ENCODE peak calls at places on chromosomes 12 and 14, in nine cellular contexts. N is endothelial cell, L is GM12865, J is uterus, H is GM13976, C is fibroblast of pulmonary artery, P is cardiac fibroblast, G is hepatocyte, T is astrocyte of the spinal cord. M is an unnamed sample.

GRCh38 chr12:68375701-68376469 is 43.7 kb upstream of the MDM1 start:
- DNase-seq in N (no peak), L (no peak), J (no peak), H (no peak), C (no peak), P (no peak), G (no peak), T (peak), M (peak)

GRCh38 chr12:67268335-67268895 is 743 bp upstream of the CAND1 start:
- DNase-seq in N (peak), L (peak), J (peak), H (peak), C (peak), P (peak), G (peak), T (peak), M (peak)

GRCh38 chr12:6158749-6159148 is 34.3 kb upstream of the VWF start:
- DNase-seq in N (no peak), L (no peak), J (no peak), H (no peak), C (no peak), P (no peak), G (no peak), T (no peak), M (no peak)

GRCh38 chr12:124497039-124497438 is 70.4 kb downstream of the NCOR2 start:
- DNase-seq in N (no peak), L (no peak), J (no peak), H (no peak), C (peak), P (peak), G (no peak), T (no peak), M (peak)

GRCh38 chr12:42483534-42483857 is 106.0 kb downstream of the PRICKLE1 start:
- DNase-seq in N (peak), L (no peak), J (peak), H (peak), C (no peak), P (peak), G (peak), T (no peak), M (no peak)

GRCh38 chr14:91580886-91581615 is 70.9 kb upstream of the PPP4R3A start:
- DNase-seq in N (no peak), L (no peak), J (no peak), H (no peak), C (no peak), P (no peak), G (no peak), T (no peak), M (no peak)

GRCh38 chr12:90170740-90171139 is 462.1 kb upstream of the ATP2B1 start:
- DNase-seq in N (no peak), L (no peak), J (no peak), H (no peak), C (no peak), P (no peak), G (no peak), T (no peak), M (no peak)

GRCh38 chr12:79388006-79388405 is 302.8 kb downstream of the PAWR start:
- DNase-seq in N (no peak), L (no peak), J (no peak), H (no peak), C (no peak), P (no peak), G (no peak), T (no peak), M (no peak)

GRCh38 chr12:75795125-75795524 is 236.5 kb downstream of the PHLDA1 start:
- DNase-seq in N (no peak), L (no peak), J (no peak), H (no peak), C (no peak), P (no peak), G (no peak), T (no peak), M (no peak)

GRCh38 chr14:81366259-81366658 is 33.9 kb downstream of the STON2 start:
- DNase-seq in N (no peak), L (no peak), J (no peak), H (no peak), C (no peak), P (no peak), G (peak), T (peak), M (peak)

GRCh38 chr12:87676726-87677125 is 352.5 kb downstream of the C12orf50 start:
- DNase-seq in N (no peak), L (no peak), J (no peak), H (no peak), C (peak), P (peak), G (no peak), T (no peak), M (peak)

GRCh38 chr14:92121670-92122350 is at the start of the genes CPSF2 and NDUFB1:
- DNase-seq in N (peak), L (peak), J (peak), H (peak), C (peak), P (peak), G (peak), T (peak), M (peak)

GRCh38 chr12:25730489-25731349 is 177.6 kb upstream of the LMNTD1 start:
- DNase-seq in N (no peak), L (no peak), J (no peak), H (no peak), C (no peak), P (no peak), G (no peak), T (no peak), M (no peak)

GRCh38 chr14:56221392-56222128 is 103.3 kb downstream of the PELI2 start:
- DNase-seq in N (no peak), L (no peak), J (no peak), H (no peak), C (no peak), P (no peak), G (no peak), T (no peak), M (no peak)

GRCh38 chr12:56469007-56469930 is 891 bp downstream of the SPRYD4 start:
- DNase-seq in N (no peak), L (peak), J (no peak), H (no peak), C (no peak), P (no peak), G (no peak), T (no peak), M (peak)

GRCh38 chr12:94889512-94890210 is 113.8 kb downstream of the NDUFA12 start:
- DNase-seq in N (no peak), L (no peak), J (no peak), H (no peak), C (no peak), P (no peak), G (peak), T (no peak), M (no peak)

GRCh38 chr12:20801035-20801434 is 9.5 kb upstream of the SLCO1B3 start:
- DNase-seq in N (no peak), L (no peak), J (no peak), H (no peak), C (no peak), P (no peak), G (no peak), T (no peak), M (no peak)

GRCh38 chr14:32027255-32027939 is 49.7 kb upstream of the ARHGAP5 start:
- DNase-seq in N (no peak), L (no peak), J (no peak), H (no peak), C (peak), P (no peak), G (no peak), T (peak), M (peak)

GRCh38 chr14:105939810-105940508 is 413.6 kb downstream of the TMEM121 start:
- DNase-seq in N (no peak), L (peak), J (no peak), H (no peak), C (no peak), P (no peak), G (no peak), T (no peak), M (no peak)

GRCh38 chr12:67697443-67697842 is 48.9 kb downstream of the DYRK2 start:
- DNase-seq in N (no peak), L (peak), J (no peak), H (no peak), C (no peak), P (no peak), G (no peak), T (peak), M (peak)

GRCh38 chr14:93133476-93133875 is 17.8 kb upstream of the ITPK1 start:
- DNase-seq in N (no peak), L (no peak), J (peak), H (no peak), C (peak), P (peak), G (peak), T (no peak), M (peak)

GRCh38 chr12:1567852-1568251 is 26.5 kb downstream of the FBXL14 start:
- DNase-seq in N (no peak), L (no peak), J (no peak), H (no peak), C (no peak), P (no peak), G (no peak), T (no peak), M (no peak)

GRCh38 chr12:15788266-15789214 is 648 bp downstream of the EPS8 start:
- DNase-seq in N (peak), L (peak), J (peak), H (peak), C (peak), P (peak), G (peak), T (peak), M (peak)
- TF ChIP-seq CTCF in N (no peak), L (no peak), J (no peak), H (no peak), C (no peak), P (no peak), G (no peak), T (no peak), M (no peak)

DNA sequence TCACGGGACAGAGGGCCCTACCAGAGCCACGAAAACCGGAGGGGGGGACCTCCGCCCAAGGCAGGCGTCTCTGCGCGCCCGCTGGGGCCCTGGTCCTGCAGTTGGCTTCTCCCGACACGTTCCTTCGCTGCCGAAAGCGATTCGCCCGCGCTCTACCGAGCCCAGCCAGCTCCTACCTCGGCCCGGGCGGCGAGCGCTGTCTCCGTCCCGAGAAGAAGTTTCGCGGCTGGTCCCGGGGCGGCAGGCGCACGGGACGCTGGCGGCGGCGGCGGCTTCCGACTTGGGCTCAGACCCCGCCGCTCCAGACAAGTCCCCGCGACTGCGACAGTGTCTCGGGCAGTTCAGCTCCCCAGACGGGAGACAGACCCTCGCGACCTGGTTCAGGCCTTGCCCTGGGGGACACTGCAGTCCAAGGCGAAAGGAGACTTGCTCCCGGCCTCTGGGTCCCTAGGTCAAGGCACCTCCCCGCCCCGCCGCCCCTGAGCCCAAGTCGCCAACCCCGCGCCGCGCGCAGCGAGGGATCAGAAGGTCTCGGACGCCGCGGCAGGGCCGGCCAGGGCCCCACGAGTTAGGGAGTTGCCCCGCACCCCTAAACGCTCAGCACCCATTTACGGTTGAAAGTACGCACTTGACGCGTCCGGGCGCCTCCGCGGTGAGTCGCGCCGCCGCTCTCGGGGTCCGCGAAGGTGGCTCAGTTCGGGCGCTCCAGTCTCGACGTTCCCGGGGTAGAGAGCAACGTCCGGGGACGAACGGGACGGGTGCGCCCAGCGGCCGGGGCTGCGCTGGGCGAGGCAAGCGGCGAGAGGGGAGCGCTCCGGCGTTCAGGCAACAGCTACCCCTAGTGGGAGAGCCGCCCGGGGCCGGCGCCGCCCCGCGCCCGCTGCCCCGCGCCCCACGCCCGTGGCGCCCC is 1.4 kb upstream of the DIO3 start:
- DNase-seq in N (peak), L (no peak), J (peak), H (no peak), C (peak), P (peak), G (peak), T (no peak), M (no peak)
- TF ChIP-seq CTCF in N (no peak), L (no peak), J (peak), H (no peak), C (no peak), P (no peak), G (peak), T (no peak), M (no peak)

GRCh38 chr12:58296818-58297217 is 355.5 kb downstream of the ATP23 start:
- DNase-seq in N (no peak), L (no peak), J (no peak), H (no peak), C (no peak), P (no peak), G (no peak), T (no peak), M (no peak)

GRCh38 chr12:58299371-58299770 is 358.0 kb downstream of the ATP23 start:
- DNase-seq in N (no peak), L (no peak), J (no peak), H (no peak), C (no peak), P (no peak), G (no peak), T (no peak), M (no peak)

GRCh38 chr12:58295268-58295667 is 353.9 kb downstream of the ATP23 start:
- DNase-seq in N (no peak), L (no peak), J (no peak), H (no peak), C (no peak), P (no peak), G (no peak), T (no peak), M (no peak)

GRCh38 chr12:58301337-58302122 is 360.2 kb downstream of the ATP23 start:
- DNase-seq in N (no peak), L (no peak), J (no peak), H (no peak), C (no peak), P (no peak), G (no peak), T (no peak), M (no peak)

DNA sequence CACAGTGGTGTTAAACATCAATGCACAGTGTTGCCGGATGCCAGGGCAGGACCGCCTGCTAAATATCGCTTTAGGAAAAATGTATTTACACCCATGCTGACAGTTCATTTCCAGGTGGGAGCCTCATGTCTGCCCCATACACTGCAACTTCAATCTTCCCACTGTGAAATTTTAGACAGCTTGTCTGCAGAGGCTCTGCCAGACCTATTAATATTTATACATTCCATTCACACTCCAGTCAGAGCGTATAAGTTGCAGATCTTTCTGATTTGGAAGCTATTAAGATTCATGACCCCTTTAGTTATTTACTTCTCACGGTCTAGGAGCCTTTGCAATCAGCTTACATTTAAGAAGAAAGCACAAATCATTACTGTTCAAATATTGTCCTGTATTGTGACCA is 357.4 kb downstream of the ATP23 start:
- DNase-seq in N (no peak), L (no peak), J (no peak), H (no peak), C (no peak), P (no peak), G (no peak), T (no peak), M (no peak)
- TF ChIP-seq CTCF in N (no peak), L (no peak), J (no peak), H (no peak), C (no peak), P (no peak), G (no peak), T (no peak), M (no peak)

GRCh38 chr12:57487597-57488396 is at the start of gene MARS1:
- DNase-seq in N (peak), L (peak), J (peak), H (peak), C (peak), P (peak), G (peak), T (peak), M (peak)
- TF ChIP-seq CTCF in N (no peak), L (no peak), J (peak), H (peak), C (no peak), P (no peak), G (peak), T (no peak), M (no peak)

GRCh38 chr14:103507751-103508150 is 14.9 kb downstream of the CKB start:
- DNase-seq in N (no peak), L (no peak), J (no peak), H (peak), C (no peak), P (no peak), G (no peak), T (no peak), M (no peak)
- TF ChIP-seq CTCF in N (no peak), L (no peak), J (no peak), H (no peak), C (no peak), P (no peak), G (no peak), T (no peak), M (no peak)

DNA sequence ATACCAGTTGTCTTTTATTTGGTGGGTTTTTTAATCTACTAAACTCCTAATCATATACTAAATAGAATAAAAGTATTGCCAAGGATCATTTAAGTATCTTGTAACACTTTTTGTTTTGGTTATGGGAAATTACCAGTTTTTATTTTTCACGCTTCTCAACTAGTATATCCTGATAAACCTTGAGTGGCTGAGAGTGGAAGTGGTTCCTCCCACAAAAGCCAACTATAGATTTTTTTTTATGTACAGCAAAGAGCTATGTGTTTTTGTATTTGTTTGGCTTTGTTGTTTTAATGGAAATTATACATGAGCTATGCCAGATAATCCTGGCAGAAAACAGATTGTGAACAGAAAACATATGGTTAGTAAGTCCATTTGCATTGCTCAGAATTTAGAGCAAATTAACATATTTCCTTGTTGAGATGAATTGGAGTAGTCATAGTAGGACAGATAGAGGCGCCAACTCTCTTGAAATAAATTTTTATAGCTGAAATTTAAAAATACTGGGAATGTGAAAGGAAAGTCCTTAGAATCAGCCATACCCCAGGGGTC is 60.9 kb upstream of the PSMA6 start:
- DNase-seq in N (no peak), L (no peak), J (no peak), H (no peak), C (no peak), P (peak), G (no peak), T (no peak), M (peak)
- TF ChIP-seq CTCF in N (no peak), L (no peak), J (no peak), H (no peak), C (no peak), P (no peak), G (no peak), T (no peak), M (no peak)

DNA sequence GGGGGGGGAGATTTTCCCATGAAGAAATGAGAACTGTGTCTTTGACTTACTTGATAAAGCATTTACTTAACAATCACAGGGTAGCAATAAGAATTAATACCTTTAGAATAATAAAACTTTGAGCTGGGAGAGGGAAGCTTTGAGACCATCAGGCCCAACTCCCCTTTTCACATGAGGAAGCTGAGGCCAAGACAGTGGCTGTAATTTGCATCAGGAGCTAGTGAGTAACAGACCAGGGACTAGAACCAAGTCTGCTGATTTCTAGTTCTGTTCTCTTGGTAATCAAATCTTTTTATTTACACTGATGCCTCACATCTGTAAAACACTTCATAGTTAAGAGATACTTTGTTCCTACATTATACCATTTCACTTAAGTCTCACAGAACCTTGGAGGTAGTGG is 28.7 kb downstream of the TTC8 start:
- DNase-seq in N (no peak), L (no peak), J (no peak), H (no peak), C (no peak), P (no peak), G (no peak), T (no peak), M (no peak)
- TF ChIP-seq CTCF in N (no peak), L (no peak), J (no peak), H (no peak), C (no peak), P (no peak), G (no peak), T (no peak), M (no peak)

GRCh38 chr14:87233266-87233665 is 759.7 kb downstream of the GALC start:
- DNase-seq in N (no peak), L (no peak), J (no peak), H (no peak), C (no peak), P (no peak), G (no peak), T (no peak), M (no peak)
- TF ChIP-seq CTCF in N (no peak), L (no peak), J (no peak), H (no peak), C (no peak), P (no peak), G (no peak), T (no peak), M (no peak)

DNA sequence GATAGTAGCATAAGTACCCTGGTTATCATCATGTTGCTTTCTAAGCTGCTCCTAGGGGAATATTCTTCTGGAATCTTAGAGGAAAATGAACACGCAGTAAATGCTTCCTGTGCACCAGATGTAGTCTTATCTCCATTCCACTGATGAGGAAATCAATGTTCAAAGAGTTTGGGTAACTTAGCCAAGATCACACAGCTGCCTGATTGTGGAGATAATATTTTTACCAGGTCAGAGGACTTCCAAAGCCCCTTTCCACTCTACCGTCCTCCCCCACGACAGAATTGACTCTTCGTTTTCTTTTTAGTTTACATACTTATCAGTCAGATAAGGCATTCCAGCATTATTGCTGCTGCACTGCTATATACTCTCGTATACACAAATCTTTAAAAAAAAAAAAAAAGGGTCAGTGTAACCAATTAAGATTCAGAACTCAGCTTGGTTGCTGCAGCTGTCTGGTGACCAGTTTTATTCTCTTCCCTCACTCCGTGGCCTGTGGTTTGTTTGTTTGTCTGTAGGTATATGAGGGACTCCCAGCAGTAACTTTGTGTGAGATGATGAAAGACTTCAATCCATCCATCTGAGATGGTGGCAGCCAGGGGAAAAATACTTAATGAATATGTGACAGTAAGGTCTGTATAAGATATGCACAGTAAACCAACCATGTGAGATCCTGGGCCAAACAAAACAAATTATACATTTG is 110.5 kb downstream of the TGFB3 start:
- DNase-seq in N (no peak), L (no peak), J (no peak), H (no peak), C (peak), P (peak), G (peak), T (peak), M (no peak)
- TF ChIP-seq CTCF in N (no peak), L (no peak), J (no peak), H (no peak), C (no peak), P (no peak), G (no peak), T (no peak), M (no peak)

M was measured in fibroblast of mammary gland.